ENCODE peak calls at places on chromosomes 7 and 10, in nine cellular contexts. T is effector memory CD4-positive, alpha-beta T cell; K is AG08395; H is foreskin melanocyte; X is fibroblast of the conjunctiva; V is activated CD4-positive, CD25-positive, alpha-beta regulatory T cell; Q is cardiac muscle cell; P is posterior vena cava; D is activated CD8-positive, alpha-beta memory T cell treated with anti-CD3 and anti-CD28 coated beads for 24 hours. C is an unnamed sample.

GRCh38 chr7:19111474-19112143 is 5.8 kb downstream of the TWIST1 start:
- DNase-seq in Q (peak; percentile 12), D (no peak), P (no peak), X (no peak), V (no peak), T (no peak), K (no peak), H (no peak), C (no peak)

GRCh38 chr7:74217455-74218342 is 7.9 kb downstream of the LAT2 start:
- DNase-seq in D (no peak), V (no peak), Q (no peak), T (no peak), K (no peak), H (no peak), X (no peak), P (no peak), C (no peak)

GRCh38 chr10:24706479-24707118 is 17.1 kb downstream of the ARHGAP21 start:
- DNase-seq in D (no peak), P (no peak), Q (peak; percentile 48), T (no peak), K (peak; percentile 89), H (peak; percentile 54), V (no peak), X (peak; percentile 85), C (peak; percentile 74)

GRCh38 chr7:7795736-7796135 is 77.3 kb upstream of the RPA3 start:
- DNase-seq in Q (no peak), X (no peak), D (no peak), P (no peak), K (peak; percentile 25), V (no peak), H (no peak), T (no peak), C (peak; percentile 93)

GRCh38 chr10:51532044-51532443 is 167.4 kb downstream of the CSTF2T start:
- DNase-seq in H (no peak), T (no peak), V (no peak), X (no peak), P (no peak), D (no peak), Q (no peak), K (no peak), C (no peak)

GRCh38 chr7:3234051-3234450 is 67.0 kb upstream of the SDK1 start:
- DNase-seq in X (no peak), H (no peak), P (no peak), T (no peak), D (no peak), K (no peak), Q (no peak), V (no peak), C (no peak)

GRCh38 chr10:21529236-21529910 is 3.9 kb upstream of the SKIDA1 start:
- DNase-seq in K (no peak), P (no peak), Q (no peak), V (no peak), D (no peak), X (no peak), T (no peak), H (peak; percentile 23), C (no peak)

GRCh38 chr7:77327932-77328628 is 88.1 kb downstream of the GSAP start:
- DNase-seq in Q (no peak), X (no peak), P (no peak), H (peak; percentile 65), V (no peak), D (no peak), K (no peak), T (no peak), C (peak; percentile 85)

GRCh38 chr7:38870147-38870546 is 38.8 kb downstream of the VPS41 start:
- DNase-seq in H (no peak), Q (no peak), T (no peak), V (no peak), D (no peak), K (no peak), P (no peak), X (no peak), C (no peak)